ENCODE peak calls at places on chromosomes 16 and 17, in nine cellular contexts. F is mucosa of descending colon, G is tibial artery, O is RWPE1, I is HCT116, J is mesothelial cell of epicardium, A is ovary, W is AG09309, X is GM20000. L is an unnamed sample.

GRCh38 chr17:42674755-42675347 is 1.9 kb downstream of the PLEKHH3 start:
- DNase-seq in F (peak; percentile 56), G (no peak), O (no peak), I (no peak), J (no peak), A (no peak), W (no peak), X (no peak), L (no peak)

GRCh38 chr17:74515941-74516340 is 15.3 kb downstream of the CD300LB start:
- DNase-seq in F (no peak), G (no peak), O (no peak), I (no peak), J (no peak), A (no peak), W (no peak), X (no peak), L (no peak)

GRCh38 chr16:85735225-85735722 is 15.6 kb downstream of the C16orf74 start:
- DNase-seq in F (no peak), G (no peak), O (no peak), I (no peak), J (no peak), A (no peak), W (no peak), X (peak; percentile 71), L (no peak)

GRCh38 chr17:18157354-18157985 is 26.2 kb upstream of the ALKBH5 start:
- DNase-seq in F (no peak), G (no peak), O (no peak), I (no peak), J (no peak), A (no peak), W (no peak), X (peak; percentile 54), L (no peak)

GRCh38 chr16:50928065-50928464 is 186.2 kb downstream of the CYLD start:
- DNase-seq in F (no peak), G (no peak), O (no peak), I (no peak), J (no peak), A (no peak), W (no peak), X (no peak), L (no peak)

GRCh38 chr17:4735825-4736651 is 3.6 kb upstream of the ZMYND15 start:
- DNase-seq in F (peak; percentile 13), G (no peak), O (no peak), I (no peak), J (no peak), A (no peak), W (no peak), X (no peak), L (no peak)

GRCh38 chr17:5644065-5644464 is 59.8 kb upstream of the NLRP1 start:
- DNase-seq in F (no peak), G (no peak), O (no peak), I (no peak), J (no peak), A (no peak), W (no peak), X (no peak), L (no peak)

GRCh38 chr16:76946879-76947278 is 244.1 kb upstream of the MON1B start:
- DNase-seq in F (no peak), G (no peak), O (peak; percentile 75), I (peak; percentile 2), J (no peak), A (no peak), W (peak; percentile 57), X (no peak), L (no peak)

GRCh38 chr16:23803591-23804123 is 32.1 kb upstream of the PRKCB start:
- DNase-seq in F (peak; percentile 80), G (no peak), O (peak; percentile 50), I (peak; percentile 57), J (no peak), A (no peak), W (no peak), X (peak; percentile 80), L (no peak)

GRCh38 chr17:76484228-76484725 is 16.9 kb downstream of the AANAT start:
- DNase-seq in F (no peak), G (no peak), O (no peak), I (no peak), J (no peak), A (no peak), W (no peak), X (no peak), L (no peak)

GRCh38 chr17:79188048-79188447 is 113.4 kb downstream of the ENGASE start:
- DNase-seq in F (peak; percentile 40), G (no peak), O (peak; percentile 71), I (peak; percentile 10), J (no peak), A (no peak), W (no peak), X (peak; percentile 78), L (peak; percentile 89)

GRCh38 chr17:36888236-36888957 is 48.9 kb upstream of the LHX1 start:
- DNase-seq in F (no peak), G (no peak), O (no peak), I (no peak), J (no peak), A (no peak), W (no peak), X (no peak), L (no peak)

GRCh38 chr16:85151603-85152413 is 39.5 kb upstream of the CIBAR2 start:
- DNase-seq in F (peak; percentile 59), G (peak; percentile 96), O (peak; percentile 91), I (no peak), J (no peak), A (peak; percentile 84), W (no peak), X (peak; percentile 82), L (no peak)

GRCh38 chr17:61794242-61794641 is 69.1 kb downstream of the BRIP1 start:
- DNase-seq in F (no peak), G (no peak), O (no peak), I (no peak), J (no peak), A (no peak), W (no peak), X (no peak), L (no peak)

GRCh38 chr16:14284930-14285541 is 213.9 kb downstream of the MRTFB start:
- DNase-seq in F (no peak), G (no peak), O (peak; percentile 53), I (peak; percentile 63), J (no peak), A (no peak), W (peak; percentile 23), X (peak; percentile 52), L (no peak)

GRCh38 chr16:54926166-54926838 is 4.4 kb upstream of the IRX5 start:
- DNase-seq in F (no peak), G (no peak), O (no peak), I (no peak), J (no peak), A (no peak), W (peak; percentile 33), X (no peak), L (no peak)

GRCh38 chr16:12468552-12468951 is 335.1 kb downstream of the CPPED1 start:
- DNase-seq in F (no peak), G (no peak), O (no peak), I (no peak), J (no peak), A (no peak), W (no peak), X (no peak), L (no peak)
- TF ChIP-seq CTCF in F (no peak), G (no peak), O (no peak), I (peak; percentile 41), J (peak; percentile 45), A (no peak), W (no peak), X (no peak), L (no peak)

DNA sequence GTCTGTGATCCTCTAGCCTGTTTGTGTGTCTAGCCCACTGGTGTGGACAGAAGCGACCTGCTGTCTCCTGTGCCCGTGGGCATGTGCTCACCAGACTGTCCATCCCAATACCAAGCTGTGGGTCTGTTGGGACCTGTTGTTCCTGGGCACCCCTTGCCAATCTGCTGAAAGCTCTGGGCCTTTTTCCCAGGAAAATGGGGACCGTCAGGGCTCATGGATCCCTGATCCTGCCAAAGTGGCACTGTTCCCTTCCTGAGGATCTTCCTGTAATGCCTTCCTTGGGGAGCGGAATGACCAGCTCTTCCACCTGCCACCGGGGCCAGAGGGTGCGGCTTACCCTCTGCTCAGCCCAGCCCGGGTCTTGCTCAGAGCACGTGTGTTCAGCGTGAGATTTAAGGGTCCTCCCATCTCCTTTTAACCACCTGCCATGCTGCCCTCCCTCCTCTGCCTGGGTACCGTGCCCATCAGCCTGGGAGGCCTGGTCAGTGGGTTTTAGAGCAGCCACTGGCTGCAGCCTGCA is 59.3 kb downstream of the BAIAP2 start:
- DNase-seq in F (no peak), G (no peak), O (no peak), I (no peak), J (no peak), A (no peak), W (no peak), X (no peak), L (no peak)
- TF ChIP-seq CTCF in F (no peak), G (no peak), O (no peak), I (peak; percentile 27), J (no peak), A (no peak), W (peak; percentile 15), X (no peak), L (no peak)

DNA sequence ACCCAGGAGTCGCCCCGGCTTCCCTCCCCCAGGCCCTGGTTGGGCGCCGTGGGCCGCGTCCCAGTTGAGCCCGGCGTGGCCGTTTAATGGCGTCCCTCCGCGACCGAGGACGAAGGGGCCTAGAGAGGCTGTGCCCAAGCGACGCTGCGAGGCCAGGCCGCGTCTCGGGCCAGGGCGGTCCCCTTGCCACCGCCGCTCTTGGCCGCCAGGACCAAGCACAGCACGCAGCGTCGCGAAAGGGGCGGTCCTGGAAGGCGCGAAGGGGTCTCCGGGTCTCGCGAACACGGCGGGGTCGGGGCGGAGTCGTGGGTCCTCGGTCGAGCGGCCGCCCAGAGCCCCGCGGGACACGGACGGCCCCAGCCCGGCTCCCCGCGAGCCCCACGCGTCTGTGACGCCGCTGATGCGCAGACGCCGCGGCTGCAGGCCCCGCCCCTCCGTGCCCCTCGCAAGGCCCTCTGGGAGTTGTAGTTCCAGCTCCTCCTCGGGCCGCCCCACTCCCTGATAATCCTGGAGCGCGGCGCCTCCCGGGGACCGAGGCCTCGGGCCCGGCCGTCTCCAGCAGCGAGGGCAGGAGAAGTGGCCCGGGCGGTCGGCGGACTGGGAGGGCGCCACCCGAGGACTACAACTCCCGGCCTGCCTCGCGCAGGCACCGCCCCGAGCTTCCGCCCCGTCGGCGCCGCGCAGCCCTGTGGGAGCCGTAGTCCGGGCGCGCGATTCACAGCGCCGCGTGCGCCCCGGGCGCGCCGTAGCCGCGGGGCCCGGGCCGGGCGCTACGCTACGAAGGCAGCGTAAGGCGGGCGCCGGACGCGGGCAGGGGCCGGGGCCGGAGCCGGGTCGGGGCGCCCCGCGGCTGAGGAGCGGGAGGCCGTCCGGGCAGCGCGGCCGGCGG is at the start of gene CAPN15:
- DNase-seq in F (peak; percentile 91), G (peak; percentile 93), O (peak; percentile 69), I (peak; percentile 32), J (peak; percentile 93), A (peak; percentile 90), W (peak; percentile 44), X (peak; percentile 97), L (no peak)
- TF ChIP-seq CTCF in F (peak; percentile 15), G (peak; percentile 51), O (no peak), I (no peak), J (no peak), A (no peak), W (peak; percentile 3), X (no peak), L (no peak)

DNA sequence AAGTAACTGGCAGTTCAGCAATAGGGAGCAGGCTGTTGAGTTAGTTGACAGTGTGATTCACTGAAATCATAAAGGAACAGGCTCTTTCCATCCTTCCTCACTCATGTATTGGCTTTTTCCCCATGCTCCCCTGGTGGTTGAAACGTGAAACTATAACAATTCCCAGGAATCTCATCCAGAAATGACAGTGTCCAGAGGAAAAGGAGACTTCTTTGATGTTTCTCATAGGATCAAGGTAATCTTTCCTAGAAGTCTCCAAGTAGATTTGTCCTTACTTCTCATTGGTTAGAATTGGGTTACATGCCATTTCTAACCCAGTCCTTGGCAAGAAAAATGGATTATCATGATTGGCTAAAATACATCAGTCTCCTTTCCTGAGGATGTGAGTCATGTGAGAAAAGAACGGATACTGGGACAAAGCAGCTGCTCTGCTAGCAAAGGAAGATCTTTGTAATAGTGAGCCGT is 14.4 kb downstream of the TTC19 start:
- DNase-seq in F (no peak), G (no peak), O (peak; percentile 64), I (peak; percentile 36), J (no peak), A (no peak), W (peak; percentile 21), X (no peak), L (no peak)
- TF ChIP-seq CTCF in F (no peak), G (peak; percentile 33), O (peak; percentile 52), I (peak; percentile 69), J (peak; percentile 74), A (no peak), W (peak; percentile 71), X (no peak), L (no peak)